ENCODE peak calls at places on chromosomes 13 and 19, in seven cellular contexts. One of them, this sample, is unnamed.

GRCh38 chr13:114062341-114062740 is 70.1 kb downstream of the RASA3 start:
- DNase-seq in B cell: no peak
- DNase-seq in NCI-H187 treated with DMSO at 0.1 percent for 48 hours: no peak
- DNase-seq in osteocyte: no peak
- DNase-seq in fibroblast of lung: no peak
- DNase-seq in stimulated activated CD4-positive, alpha-beta T cell treated with anti-CD3 and anti-CD28 coated beads, Interleukin-12 subunit alpha, Interleukin-12 subunit beta, amount 100 ng/mL, for 4 hours: no peak
- DNase-seq in effector memory CD4-positive, alpha-beta T cell: no peak
- DNase-seq in this sample: no peak

GRCh38 chr13:73715114-73715909 is 418.9 kb downstream of the KLF12 start:
- DNase-seq in osteocyte: no peak
- DNase-seq in B cell: no peak
- DNase-seq in fibroblast of lung: no peak
- DNase-seq in effector memory CD4-positive, alpha-beta T cell: peak; percentile 47
- DNase-seq in NCI-H187 treated with DMSO at 0.1 percent for 48 hours: no peak
- DNase-seq in stimulated activated CD4-positive, alpha-beta T cell treated with anti-CD3 and anti-CD28 coated beads, Interleukin-12 subunit alpha, Interleukin-12 subunit beta, amount 100 ng/mL, for 4 hours: peak; percentile 12
- DNase-seq in this sample: no peak

GRCh38 chr19:16208064-16208759 is 10.5 kb downstream of the AP1M1 start:
- DNase-seq in effector memory CD4-positive, alpha-beta T cell: no peak
- DNase-seq in NCI-H187 treated with DMSO at 0.1 percent for 48 hours: no peak
- DNase-seq in B cell: no peak
- DNase-seq in stimulated activated CD4-positive, alpha-beta T cell treated with anti-CD3 and anti-CD28 coated beads, Interleukin-12 subunit alpha, Interleukin-12 subunit beta, amount 100 ng/mL, for 4 hours: no peak
- DNase-seq in fibroblast of lung: no peak
- DNase-seq in osteocyte: no peak
- DNase-seq in this sample: no peak

GRCh38 chr19:37519890-37520289 is 13.2 kb downstream of the ZNF793 start:
- DNase-seq in osteocyte: peak; percentile 54
- DNase-seq in fibroblast of lung: peak; percentile 68
- DNase-seq in stimulated activated CD4-positive, alpha-beta T cell treated with anti-CD3 and anti-CD28 coated beads, Interleukin-12 subunit alpha, Interleukin-12 subunit beta, amount 100 ng/mL, for 4 hours: no peak
- DNase-seq in B cell: no peak
- DNase-seq in effector memory CD4-positive, alpha-beta T cell: no peak
- DNase-seq in NCI-H187 treated with DMSO at 0.1 percent for 48 hours: no peak
- DNase-seq in this sample: no peak

GRCh38 chr19:43476606-43477005 is 11.2 kb upstream of the LYPD3 start:
- DNase-seq in effector memory CD4-positive, alpha-beta T cell: no peak
- DNase-seq in fibroblast of lung: peak; percentile 84
- DNase-seq in stimulated activated CD4-positive, alpha-beta T cell treated with anti-CD3 and anti-CD28 coated beads, Interleukin-12 subunit alpha, Interleukin-12 subunit beta, amount 100 ng/mL, for 4 hours: no peak
- DNase-seq in osteocyte: no peak
- DNase-seq in B cell: no peak
- DNase-seq in NCI-H187 treated with DMSO at 0.1 percent for 48 hours: no peak
- DNase-seq in this sample: peak; percentile 51

GRCh38 chr19:20238025-20238623 is 71.1 kb downstream of the ZNF486 start:
- DNase-seq in effector memory CD4-positive, alpha-beta T cell: peak; percentile 65
- DNase-seq in B cell: peak; percentile 77
- DNase-seq in stimulated activated CD4-positive, alpha-beta T cell treated with anti-CD3 and anti-CD28 coated beads, Interleukin-12 subunit alpha, Interleukin-12 subunit beta, amount 100 ng/mL, for 4 hours: peak; percentile 82
- DNase-seq in fibroblast of lung: peak; percentile 86
- DNase-seq in osteocyte: peak; percentile 92
- DNase-seq in NCI-H187 treated with DMSO at 0.1 percent for 48 hours: no peak
- DNase-seq in this sample: peak; percentile 31

GRCh38 chr13:75908137-75908536 is 272.0 kb downstream of the LMO7 start:
- DNase-seq in effector memory CD4-positive, alpha-beta T cell: no peak
- DNase-seq in stimulated activated CD4-positive, alpha-beta T cell treated with anti-CD3 and anti-CD28 coated beads, Interleukin-12 subunit alpha, Interleukin-12 subunit beta, amount 100 ng/mL, for 4 hours: no peak
- DNase-seq in osteocyte: no peak
- DNase-seq in B cell: no peak
- DNase-seq in NCI-H187 treated with DMSO at 0.1 percent for 48 hours: no peak
- DNase-seq in fibroblast of lung: peak; percentile 1
- DNase-seq in this sample: no peak

GRCh38 chr13:104485571-104485970 is 1419.4 kb upstream of the SLC10A2 start:
- DNase-seq in B cell: no peak
- DNase-seq in effector memory CD4-positive, alpha-beta T cell: no peak
- DNase-seq in osteocyte: no peak
- DNase-seq in fibroblast of lung: no peak
- DNase-seq in stimulated activated CD4-positive, alpha-beta T cell treated with anti-CD3 and anti-CD28 coated beads, Interleukin-12 subunit alpha, Interleukin-12 subunit beta, amount 100 ng/mL, for 4 hours: no peak
- DNase-seq in NCI-H187 treated with DMSO at 0.1 percent for 48 hours: no peak
- DNase-seq in this sample: no peak

GRCh38 chr19:49342291-49342721 is 7.1 kb downstream of the CD37 start:
- DNase-seq in fibroblast of lung: no peak
- DNase-seq in stimulated activated CD4-positive, alpha-beta T cell treated with anti-CD3 and anti-CD28 coated beads, Interleukin-12 subunit alpha, Interleukin-12 subunit beta, amount 100 ng/mL, for 4 hours: no peak
- DNase-seq in effector memory CD4-positive, alpha-beta T cell: no peak
- DNase-seq in NCI-H187 treated with DMSO at 0.1 percent for 48 hours: no peak
- DNase-seq in B cell: no peak
- DNase-seq in osteocyte: no peak
- DNase-seq in this sample: no peak

GRCh38 chr19:40279761-40280607 is 5.2 kb downstream of the AKT2 start:
- DNase-seq in NCI-H187 treated with DMSO at 0.1 percent for 48 hours: no peak
- DNase-seq in osteocyte: no peak
- DNase-seq in B cell: peak; percentile 65
- DNase-seq in stimulated activated CD4-positive, alpha-beta T cell treated with anti-CD3 and anti-CD28 coated beads, Interleukin-12 subunit alpha, Interleukin-12 subunit beta, amount 100 ng/mL, for 4 hours: no peak
- DNase-seq in effector memory CD4-positive, alpha-beta T cell: no peak
- DNase-seq in fibroblast of lung: no peak
- DNase-seq in this sample: no peak

GRCh38 chr13:54636231-54636630 is 1607.6 kb downstream of the OLFM4 start:
- DNase-seq in fibroblast of lung: no peak
- DNase-seq in stimulated activated CD4-positive, alpha-beta T cell treated with anti-CD3 and anti-CD28 coated beads, Interleukin-12 subunit alpha, Interleukin-12 subunit beta, amount 100 ng/mL, for 4 hours: no peak
- DNase-seq in osteocyte: no peak
- DNase-seq in B cell: no peak
- DNase-seq in NCI-H187 treated with DMSO at 0.1 percent for 48 hours: no peak
- DNase-seq in effector memory CD4-positive, alpha-beta T cell: no peak
- DNase-seq in this sample: no peak

GRCh38 chr13:25860862-25861261 is 191.0 kb downstream of the SHISA2 start:
- DNase-seq in effector memory CD4-positive, alpha-beta T cell: no peak
- DNase-seq in fibroblast of lung: peak; percentile 86
- DNase-seq in B cell: no peak
- DNase-seq in NCI-H187 treated with DMSO at 0.1 percent for 48 hours: no peak
- DNase-seq in stimulated activated CD4-positive, alpha-beta T cell treated with anti-CD3 and anti-CD28 coated beads, Interleukin-12 subunit alpha, Interleukin-12 subunit beta, amount 100 ng/mL, for 4 hours: no peak
- DNase-seq in osteocyte: no peak
- DNase-seq in this sample: peak; percentile 14

GRCh38 chr19:50050406-50051223 is 24.8 kb downstream of the ZNF473 start:
- DNase-seq in B cell: peak; percentile 74
- DNase-seq in NCI-H187 treated with DMSO at 0.1 percent for 48 hours: peak; percentile 40
- DNase-seq in fibroblast of lung: peak; percentile 69
- DNase-seq in effector memory CD4-positive, alpha-beta T cell: peak; percentile 69
- DNase-seq in osteocyte: peak; percentile 88
- DNase-seq in stimulated activated CD4-positive, alpha-beta T cell treated with anti-CD3 and anti-CD28 coated beads, Interleukin-12 subunit alpha, Interleukin-12 subunit beta, amount 100 ng/mL, for 4 hours: peak; percentile 84
- DNase-seq in this sample: no peak

GRCh38 chr13:76887070-76887563 is 912 bp upstream of the KCTD12 start:
- DNase-seq in osteocyte: no peak
- DNase-seq in stimulated activated CD4-positive, alpha-beta T cell treated with anti-CD3 and anti-CD28 coated beads, Interleukin-12 subunit alpha, Interleukin-12 subunit beta, amount 100 ng/mL, for 4 hours: no peak
- DNase-seq in fibroblast of lung: peak; percentile 1
- DNase-seq in NCI-H187 treated with DMSO at 0.1 percent for 48 hours: no peak
- DNase-seq in effector memory CD4-positive, alpha-beta T cell: no peak
- DNase-seq in B cell: no peak
- DNase-seq in this sample: no peak

GRCh38 chr19:32233091-32233490 is 112.3 kb upstream of the ZNF507 start:
- DNase-seq in fibroblast of lung: no peak
- DNase-seq in effector memory CD4-positive, alpha-beta T cell: no peak
- DNase-seq in NCI-H187 treated with DMSO at 0.1 percent for 48 hours: no peak
- DNase-seq in osteocyte: peak; percentile 73
- DNase-seq in stimulated activated CD4-positive, alpha-beta T cell treated with anti-CD3 and anti-CD28 coated beads, Interleukin-12 subunit alpha, Interleukin-12 subunit beta, amount 100 ng/mL, for 4 hours: no peak
- DNase-seq in B cell: no peak
- DNase-seq in this sample: no peak

GRCh38 chr13:64810701-64811258 is 2419.4 kb downstream of the PCDH9 start:
- DNase-seq in B cell: no peak
- DNase-seq in stimulated activated CD4-positive, alpha-beta T cell treated with anti-CD3 and anti-CD28 coated beads, Interleukin-12 subunit alpha, Interleukin-12 subunit beta, amount 100 ng/mL, for 4 hours: no peak
- DNase-seq in NCI-H187 treated with DMSO at 0.1 percent for 48 hours: no peak
- DNase-seq in osteocyte: no peak
- DNase-seq in effector memory CD4-positive, alpha-beta T cell: no peak
- DNase-seq in fibroblast of lung: peak; percentile 30
- DNase-seq in this sample: no peak

GRCh38 chr19:7833225-7834156 is 3.5 kb downstream of the EVI5L start:
- DNase-seq in fibroblast of lung: peak; percentile 64
- DNase-seq in NCI-H187 treated with DMSO at 0.1 percent for 48 hours: no peak
- DNase-seq in effector memory CD4-positive, alpha-beta T cell: no peak
- DNase-seq in osteocyte: no peak
- DNase-seq in B cell: no peak
- DNase-seq in stimulated activated CD4-positive, alpha-beta T cell treated with anti-CD3 and anti-CD28 coated beads, Interleukin-12 subunit alpha, Interleukin-12 subunit beta, amount 100 ng/mL, for 4 hours: no peak
- DNase-seq in this sample: no peak

GRCh38 chr13:112095354-112095753 is 28.4 kb downstream of the SOX1 start:
- DNase-seq in fibroblast of lung: no peak
- DNase-seq in NCI-H187 treated with DMSO at 0.1 percent for 48 hours: no peak
- DNase-seq in stimulated activated CD4-positive, alpha-beta T cell treated with anti-CD3 and anti-CD28 coated beads, Interleukin-12 subunit alpha, Interleukin-12 subunit beta, amount 100 ng/mL, for 4 hours: no peak
- DNase-seq in effector memory CD4-positive, alpha-beta T cell: no peak
- DNase-seq in osteocyte: peak; percentile 75
- DNase-seq in B cell: no peak
- DNase-seq in this sample: no peak

GRCh38 chr19:647566-648284 is 8.0 kb downstream of the FGF22 start:
- DNase-seq in B cell: peak; percentile 74
- DNase-seq in stimulated activated CD4-positive, alpha-beta T cell treated with anti-CD3 and anti-CD28 coated beads, Interleukin-12 subunit alpha, Interleukin-12 subunit beta, amount 100 ng/mL, for 4 hours: no peak
- DNase-seq in osteocyte: no peak
- DNase-seq in NCI-H187 treated with DMSO at 0.1 percent for 48 hours: no peak
- DNase-seq in effector memory CD4-positive, alpha-beta T cell: no peak
- DNase-seq in fibroblast of lung: no peak
- DNase-seq in this sample: no peak

GRCh38 chr13:113930711-113931637 is 42.9 kb downstream of the C13orf46 start:
- DNase-seq in effector memory CD4-positive, alpha-beta T cell: peak; percentile 49
- DNase-seq in B cell: no peak
- DNase-seq in osteocyte: peak; percentile 82
- DNase-seq in stimulated activated CD4-positive, alpha-beta T cell treated with anti-CD3 and anti-CD28 coated beads, Interleukin-12 subunit alpha, Interleukin-12 subunit beta, amount 100 ng/mL, for 4 hours: no peak
- DNase-seq in fibroblast of lung: no peak
- DNase-seq in NCI-H187 treated with DMSO at 0.1 percent for 48 hours: no peak
- DNase-seq in this sample: no peak

GRCh38 chr19:13181747-13182388 is 31.7 kb downstream of the IER2 start:
- DNase-seq in B cell: peak; percentile 50
- DNase-seq in stimulated activated CD4-positive, alpha-beta T cell treated with anti-CD3 and anti-CD28 coated beads, Interleukin-12 subunit alpha, Interleukin-12 subunit beta, amount 100 ng/mL, for 4 hours: no peak
- DNase-seq in NCI-H187 treated with DMSO at 0.1 percent for 48 hours: no peak
- DNase-seq in osteocyte: no peak
- DNase-seq in fibroblast of lung: peak; percentile 76
- DNase-seq in effector memory CD4-positive, alpha-beta T cell: no peak
- DNase-seq in this sample: no peak

GRCh38 chr13:101556676-101557121 is 104.2 kb downstream of the ITGBL1 start:
- DNase-seq in B cell: no peak
- DNase-seq in effector memory CD4-positive, alpha-beta T cell: no peak
- DNase-seq in fibroblast of lung: no peak
- DNase-seq in NCI-H187 treated with DMSO at 0.1 percent for 48 hours: no peak
- DNase-seq in osteocyte: no peak
- DNase-seq in stimulated activated CD4-positive, alpha-beta T cell treated with anti-CD3 and anti-CD28 coated beads, Interleukin-12 subunit alpha, Interleukin-12 subunit beta, amount 100 ng/mL, for 4 hours: no peak
- DNase-seq in this sample: no peak

GRCh38 chr13:76632388-76633044 is 253.7 kb downstream of the KCTD12 start:
- DNase-seq in fibroblast of lung: no peak
- DNase-seq in B cell: no peak
- DNase-seq in osteocyte: no peak
- DNase-seq in NCI-H187 treated with DMSO at 0.1 percent for 48 hours: no peak
- DNase-seq in stimulated activated CD4-positive, alpha-beta T cell treated with anti-CD3 and anti-CD28 coated beads, Interleukin-12 subunit alpha, Interleukin-12 subunit beta, amount 100 ng/mL, for 4 hours: no peak
- DNase-seq in effector memory CD4-positive, alpha-beta T cell: no peak
- DNase-seq in this sample: no peak

GRCh38 chr13:28173793-28174192 is 35.4 kb downstream of the PAN3 start:
- DNase-seq in effector memory CD4-positive, alpha-beta T cell: no peak
- DNase-seq in stimulated activated CD4-positive, alpha-beta T cell treated with anti-CD3 and anti-CD28 coated beads, Interleukin-12 subunit alpha, Interleukin-12 subunit beta, amount 100 ng/mL, for 4 hours: no peak
- DNase-seq in NCI-H187 treated with DMSO at 0.1 percent for 48 hours: no peak
- DNase-seq in B cell: no peak
- DNase-seq in fibroblast of lung: no peak
- DNase-seq in osteocyte: no peak
- DNase-seq in this sample: no peak

GRCh38 chr19:47511681-47512080 is 3.2 kb downstream of the NAPA start:
- DNase-seq in osteocyte: no peak
- DNase-seq in fibroblast of lung: peak; percentile 16
- DNase-seq in stimulated activated CD4-positive, alpha-beta T cell treated with anti-CD3 and anti-CD28 coated beads, Interleukin-12 subunit alpha, Interleukin-12 subunit beta, amount 100 ng/mL, for 4 hours: no peak
- DNase-seq in effector memory CD4-positive, alpha-beta T cell: no peak
- DNase-seq in B cell: no peak
- DNase-seq in NCI-H187 treated with DMSO at 0.1 percent for 48 hours: no peak
- DNase-seq in this sample: no peak

GRCh38 chr19:23525265-23525862 is 130.1 kb upstream of the ZNF91 start:
- DNase-seq in effector memory CD4-positive, alpha-beta T cell: no peak
- DNase-seq in stimulated activated CD4-positive, alpha-beta T cell treated with anti-CD3 and anti-CD28 coated beads, Interleukin-12 subunit alpha, Interleukin-12 subunit beta, amount 100 ng/mL, for 4 hours: no peak
- DNase-seq in osteocyte: no peak
- DNase-seq in B cell: no peak
- DNase-seq in fibroblast of lung: no peak
- DNase-seq in NCI-H187 treated with DMSO at 0.1 percent for 48 hours: no peak
- DNase-seq in this sample: no peak

This sample was measured in AG04449.